ENCODE peak calls at places on chromosomes 5 and 9, in ten cellular contexts. One of them, this sample, is unnamed.

GRCh38 chr5:82234880-82235279 is 43.3 kb downstream of the RPS23 start:
- DNase-seq in tibial nerve: no peak
- DNase-seq in AG04450: no peak
- DNase-seq in sigmoid colon: no peak
- DNase-seq in CD4-positive, alpha-beta memory T cell: no peak
- DNase-seq in right atrium auricular region: no peak
- DNase-seq in fibroblast of lung: no peak
- DNase-seq in SJSA1: no peak
- DNase-seq in heart left ventricle: no peak
- DNase-seq in lung: no peak
- DNase-seq in this sample: no peak

GRCh38 chr9:112334319-112334828 is 955 bp upstream of the PTBP3 start:
- DNase-seq in heart left ventricle: no peak
- DNase-seq in AG04450: no peak
- DNase-seq in tibial nerve: peak
- DNase-seq in sigmoid colon: no peak
- DNase-seq in CD4-positive, alpha-beta memory T cell: peak
- DNase-seq in fibroblast of lung: peak
- DNase-seq in SJSA1: peak
- DNase-seq in right atrium auricular region: no peak
- DNase-seq in lung: no peak
- DNase-seq in this sample: no peak

GRCh38 chr9:130987738-130988399 is 21.1 kb upstream of the LAMC3 start:
- DNase-seq in sigmoid colon: no peak
- DNase-seq in right atrium auricular region: no peak
- DNase-seq in fibroblast of lung: no peak
- DNase-seq in AG04450: no peak
- DNase-seq in heart left ventricle: no peak
- DNase-seq in CD4-positive, alpha-beta memory T cell: no peak
- DNase-seq in tibial nerve: no peak
- DNase-seq in lung: no peak
- DNase-seq in SJSA1: no peak
- DNase-seq in this sample: no peak

GRCh38 chr5:96062836-96063235 is 101.2 kb upstream of the ELL2 start:
- DNase-seq in tibial nerve: no peak
- DNase-seq in CD4-positive, alpha-beta memory T cell: no peak
- DNase-seq in AG04450: no peak
- DNase-seq in SJSA1: no peak
- DNase-seq in right atrium auricular region: no peak
- DNase-seq in heart left ventricle: no peak
- DNase-seq in fibroblast of lung: no peak
- DNase-seq in sigmoid colon: no peak
- DNase-seq in lung: no peak
- DNase-seq in this sample: no peak

GRCh38 chr9:94666364-94667099 is 27.2 kb upstream of the FBP1 start:
- DNase-seq in sigmoid colon: no peak
- DNase-seq in AG04450: no peak
- DNase-seq in CD4-positive, alpha-beta memory T cell: no peak
- DNase-seq in fibroblast of lung: no peak
- DNase-seq in lung: no peak
- DNase-seq in right atrium auricular region: no peak
- DNase-seq in heart left ventricle: no peak
- DNase-seq in tibial nerve: no peak
- DNase-seq in SJSA1: no peak
- DNase-seq in this sample: no peak

GRCh38 chr5:75640826-75641225 is 29.6 kb downstream of the ANKDD1B start:
- DNase-seq in right atrium auricular region: no peak
- DNase-seq in SJSA1: no peak
- DNase-seq in heart left ventricle: no peak
- DNase-seq in tibial nerve: no peak
- DNase-seq in fibroblast of lung: peak
- DNase-seq in lung: no peak
- DNase-seq in CD4-positive, alpha-beta memory T cell: no peak
- DNase-seq in AG04450: no peak
- DNase-seq in sigmoid colon: no peak
- DNase-seq in this sample: no peak

GRCh38 chr9:13174906-13175639 is 104.4 kb downstream of the MPDZ start:
- DNase-seq in heart left ventricle: no peak
- DNase-seq in fibroblast of lung: no peak
- DNase-seq in sigmoid colon: no peak
- DNase-seq in right atrium auricular region: no peak
- DNase-seq in SJSA1: no peak
- DNase-seq in tibial nerve: no peak
- DNase-seq in AG04450: no peak
- DNase-seq in lung: no peak
- DNase-seq in CD4-positive, alpha-beta memory T cell: no peak
- DNase-seq in this sample: no peak

GRCh38 chr5:72478276-72478675 is 28.9 kb downstream of the ZNF366 start:
- DNase-seq in lung: no peak
- DNase-seq in AG04450: no peak
- DNase-seq in fibroblast of lung: no peak
- DNase-seq in right atrium auricular region: no peak
- DNase-seq in sigmoid colon: no peak
- DNase-seq in heart left ventricle: no peak
- DNase-seq in CD4-positive, alpha-beta memory T cell: no peak
- DNase-seq in SJSA1: no peak
- DNase-seq in tibial nerve: no peak
- DNase-seq in this sample: no peak

GRCh38 chr5:104096451-104096850 is 533.9 kb upstream of the NUDT12 start:
- DNase-seq in CD4-positive, alpha-beta memory T cell: no peak
- DNase-seq in sigmoid colon: no peak
- DNase-seq in SJSA1: no peak
- DNase-seq in tibial nerve: no peak
- DNase-seq in right atrium auricular region: no peak
- DNase-seq in heart left ventricle: no peak
- DNase-seq in lung: no peak
- DNase-seq in AG04450: no peak
- DNase-seq in fibroblast of lung: no peak
- DNase-seq in this sample: no peak

GRCh38 chr5:56514246-56514645 is 281.1 kb upstream of the ANKRD55 start:
- DNase-seq in AG04450: no peak
- DNase-seq in SJSA1: no peak
- DNase-seq in lung: no peak
- DNase-seq in heart left ventricle: no peak
- DNase-seq in fibroblast of lung: peak
- DNase-seq in CD4-positive, alpha-beta memory T cell: no peak
- DNase-seq in sigmoid colon: no peak
- DNase-seq in tibial nerve: no peak
- DNase-seq in right atrium auricular region: no peak
- DNase-seq in this sample: no peak

GRCh38 chr5:763998-764781 is 20.3 kb downstream of the ZDHHC11B start:
- DNase-seq in CD4-positive, alpha-beta memory T cell: no peak
- DNase-seq in SJSA1: no peak
- DNase-seq in tibial nerve: no peak
- DNase-seq in fibroblast of lung: no peak
- DNase-seq in lung: peak
- DNase-seq in sigmoid colon: peak
- DNase-seq in heart left ventricle: no peak
- DNase-seq in AG04450: no peak
- DNase-seq in right atrium auricular region: no peak
- DNase-seq in this sample: no peak

GRCh38 chr5:149053027-149053705 is 9.7 kb downstream of the SH3TC2 start:
- DNase-seq in sigmoid colon: no peak
- DNase-seq in SJSA1: no peak
- DNase-seq in right atrium auricular region: no peak
- DNase-seq in heart left ventricle: no peak
- DNase-seq in fibroblast of lung: peak
- DNase-seq in tibial nerve: no peak
- DNase-seq in CD4-positive, alpha-beta memory T cell: no peak
- DNase-seq in lung: no peak
- DNase-seq in AG04450: no peak
- DNase-seq in this sample: no peak

GRCh38 chr9:80787636-80788035 is 901.7 kb downstream of the TLE1 start:
- DNase-seq in lung: no peak
- DNase-seq in CD4-positive, alpha-beta memory T cell: no peak
- DNase-seq in SJSA1: no peak
- DNase-seq in fibroblast of lung: no peak
- DNase-seq in tibial nerve: no peak
- DNase-seq in AG04450: no peak
- DNase-seq in heart left ventricle: no peak
- DNase-seq in right atrium auricular region: no peak
- DNase-seq in sigmoid colon: no peak
- DNase-seq in this sample: no peak

GRCh38 chr9:38687389-38687842 is 32.5 kb downstream of the FAM240B start:
- DNase-seq in fibroblast of lung: peak
- DNase-seq in right atrium auricular region: peak
- DNase-seq in AG04450: no peak
- DNase-seq in lung: peak
- DNase-seq in sigmoid colon: peak
- DNase-seq in heart left ventricle: peak
- DNase-seq in tibial nerve: no peak
- DNase-seq in CD4-positive, alpha-beta memory T cell: peak
- DNase-seq in SJSA1: no peak
- DNase-seq in this sample: no peak
- H3K27ac ChIP-seq in fibroblast of lung: no peak
- H3K27ac ChIP-seq in right atrium auricular region: no peak
- H3K27ac ChIP-seq in AG04450: no peak
- H3K27ac ChIP-seq in lung: no peak
- H3K27ac ChIP-seq in sigmoid colon: no peak
- H3K27ac ChIP-seq in heart left ventricle: no peak
- H3K27ac ChIP-seq in tibial nerve: peak
- H3K27ac ChIP-seq in CD4-positive, alpha-beta memory T cell: no peak
- H3K27ac ChIP-seq in SJSA1: no peak
- H3K27ac ChIP-seq in this sample: peak

DNA sequence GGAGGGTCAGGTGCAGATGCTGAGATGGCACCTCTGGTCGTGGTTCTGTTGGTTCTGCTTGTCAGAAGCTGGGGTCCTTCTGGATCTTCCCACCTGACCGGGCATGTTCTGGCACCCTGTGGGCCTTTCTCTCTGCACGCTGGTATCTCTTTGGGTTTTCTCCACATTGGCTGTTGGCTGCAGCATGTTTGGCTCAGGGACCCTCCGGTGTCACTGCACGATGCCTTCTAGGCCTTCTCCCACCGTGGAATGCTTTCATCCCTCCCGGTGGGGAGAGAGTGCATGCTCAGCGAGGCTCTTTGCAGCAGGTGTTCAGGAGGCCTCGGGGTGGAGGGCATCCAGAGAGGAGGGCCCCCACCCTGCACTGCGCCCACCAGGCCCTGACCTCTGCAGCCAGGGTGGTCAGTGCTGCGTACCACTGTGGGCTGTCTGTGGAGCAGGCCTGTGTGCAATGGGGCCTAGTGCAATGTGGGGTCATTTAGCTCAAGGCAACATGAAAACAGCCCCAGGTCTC is 119.4 kb downstream of the WNK2 start:
- DNase-seq in SJSA1: no peak
- DNase-seq in right atrium auricular region: no peak
- DNase-seq in CD4-positive, alpha-beta memory T cell: no peak
- DNase-seq in heart left ventricle: no peak
- DNase-seq in sigmoid colon: peak
- DNase-seq in lung: no peak
- DNase-seq in AG04450: no peak
- DNase-seq in fibroblast of lung: no peak
- DNase-seq in tibial nerve: no peak
- DNase-seq in this sample: peak
- H3K27ac ChIP-seq in SJSA1: no peak
- H3K27ac ChIP-seq in right atrium auricular region: no peak
- H3K27ac ChIP-seq in CD4-positive, alpha-beta memory T cell: no peak
- H3K27ac ChIP-seq in heart left ventricle: no peak
- H3K27ac ChIP-seq in sigmoid colon: no peak
- H3K27ac ChIP-seq in lung: no peak
- H3K27ac ChIP-seq in AG04450: no peak
- H3K27ac ChIP-seq in fibroblast of lung: no peak
- H3K27ac ChIP-seq in tibial nerve: no peak
- H3K27ac ChIP-seq in this sample: no peak

GRCh38 chr9:113531919-113532808 is 68.6 kb downstream of the RGS3 start:
- DNase-seq in lung: no peak
- DNase-seq in tibial nerve: no peak
- DNase-seq in sigmoid colon: peak
- DNase-seq in AG04450: no peak
- DNase-seq in right atrium auricular region: no peak
- DNase-seq in fibroblast of lung: no peak
- DNase-seq in CD4-positive, alpha-beta memory T cell: no peak
- DNase-seq in heart left ventricle: no peak
- DNase-seq in SJSA1: no peak
- DNase-seq in this sample: no peak

GRCh38 chr9:113532809-113533190 is 69.3 kb downstream of the RGS3 start:
- DNase-seq in lung: no peak
- DNase-seq in tibial nerve: no peak
- DNase-seq in sigmoid colon: peak
- DNase-seq in right atrium auricular region: no peak
- DNase-seq in fibroblast of lung: no peak
- DNase-seq in AG04450: no peak
- DNase-seq in SJSA1: no peak
- DNase-seq in CD4-positive, alpha-beta memory T cell: no peak
- DNase-seq in heart left ventricle: no peak
- DNase-seq in this sample: no peak

GRCh38 chr9:113529336-113530009 is 65.9 kb downstream of the RGS3 start:
- DNase-seq in AG04450: no peak
- DNase-seq in tibial nerve: no peak
- DNase-seq in lung: no peak
- DNase-seq in heart left ventricle: no peak
- DNase-seq in fibroblast of lung: no peak
- DNase-seq in sigmoid colon: no peak
- DNase-seq in right atrium auricular region: no peak
- DNase-seq in SJSA1: no peak
- DNase-seq in CD4-positive, alpha-beta memory T cell: no peak
- DNase-seq in this sample: no peak

GRCh38 chr9:113530022-113530635 is 66.6 kb downstream of the RGS3 start:
- DNase-seq in sigmoid colon: peak
- DNase-seq in SJSA1: no peak
- DNase-seq in CD4-positive, alpha-beta memory T cell: no peak
- DNase-seq in right atrium auricular region: no peak
- DNase-seq in fibroblast of lung: no peak
- DNase-seq in tibial nerve: no peak
- DNase-seq in lung: no peak
- DNase-seq in heart left ventricle: no peak
- DNase-seq in AG04450: no peak
- DNase-seq in this sample: no peak

GRCh38 chr9:113530942-113531341 is 67.4 kb downstream of the RGS3 start:
- DNase-seq in tibial nerve: no peak
- DNase-seq in heart left ventricle: no peak
- DNase-seq in CD4-positive, alpha-beta memory T cell: no peak
- DNase-seq in lung: no peak
- DNase-seq in SJSA1: no peak
- DNase-seq in sigmoid colon: peak
- DNase-seq in fibroblast of lung: no peak
- DNase-seq in AG04450: no peak
- DNase-seq in right atrium auricular region: no peak
- DNase-seq in this sample: no peak
- H3K27ac ChIP-seq in tibial nerve: no peak
- H3K27ac ChIP-seq in heart left ventricle: no peak
- H3K27ac ChIP-seq in CD4-positive, alpha-beta memory T cell: no peak
- H3K27ac ChIP-seq in lung: no peak
- H3K27ac ChIP-seq in SJSA1: no peak
- H3K27ac ChIP-seq in sigmoid colon: no peak
- H3K27ac ChIP-seq in fibroblast of lung: no peak
- H3K27ac ChIP-seq in AG04450: no peak
- H3K27ac ChIP-seq in right atrium auricular region: no peak
- H3K27ac ChIP-seq in this sample: no peak

DNA sequence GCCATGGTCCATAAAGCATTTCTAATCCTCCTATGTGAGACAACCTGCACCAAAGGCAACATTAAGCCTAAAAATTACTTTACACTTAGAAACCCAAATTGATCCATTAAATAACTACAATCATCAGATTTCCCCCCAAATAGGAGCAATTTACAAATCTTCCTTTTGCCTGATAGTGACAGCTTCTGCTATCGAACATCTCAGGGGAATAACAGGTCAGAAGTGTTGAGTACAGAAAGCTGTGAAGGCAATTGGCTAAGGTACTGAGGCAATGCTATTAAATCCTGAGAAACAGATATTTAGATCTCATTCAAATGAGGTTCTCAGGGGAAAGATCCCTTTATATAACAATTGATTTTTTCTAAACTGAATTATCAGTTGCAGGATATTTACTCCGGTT is 141.1 kb downstream of the PIK3R1 start:
- DNase-seq in right atrium auricular region: no peak
- DNase-seq in SJSA1: no peak
- DNase-seq in lung: no peak
- DNase-seq in tibial nerve: no peak
- DNase-seq in sigmoid colon: no peak
- DNase-seq in heart left ventricle: no peak
- DNase-seq in CD4-positive, alpha-beta memory T cell: no peak
- DNase-seq in fibroblast of lung: no peak
- DNase-seq in AG04450: no peak
- DNase-seq in this sample: no peak
- H3K27ac ChIP-seq in right atrium auricular region: no peak
- H3K27ac ChIP-seq in SJSA1: no peak
- H3K27ac ChIP-seq in lung: no peak
- H3K27ac ChIP-seq in tibial nerve: no peak
- H3K27ac ChIP-seq in sigmoid colon: no peak
- H3K27ac ChIP-seq in heart left ventricle: no peak
- H3K27ac ChIP-seq in CD4-positive, alpha-beta memory T cell: no peak
- H3K27ac ChIP-seq in fibroblast of lung: no peak
- H3K27ac ChIP-seq in AG04450: no peak
- H3K27ac ChIP-seq in this sample: no peak

This sample was measured in vagina.